ENCODE peak calls at places on chromosomes 4 and X, in nine cellular contexts. Y is tibial nerve; S is left lobe of liver; K is SK-MEL-5; O is cardiac muscle cell; H is NCI-H345; Z is nephron progenitor cell; I is NCI-H774; M is activated CD4-positive, alpha-beta T cell treated with anti-CD3 and anti-CD28 coated beads, Interleukin-2, amount 10 ng/mL, durations not matched to agents 7 days and 5 days. L is an unnamed sample.

GRCh38 chr4:153166971-153167501 is 37.2 kb upstream of the TRIM2 start:
- DNase-seq in H (no peak), O (no peak), I (no peak), Y (no peak), M (no peak), K (peak), S (no peak), Z (no peak), L (no peak)

GRCh38 chrX:130566028-130566683 is 164.4 kb downstream of the RBMX2 start:
- DNase-seq in H (peak), K (no peak), Y (no peak), M (no peak), O (no peak), S (no peak), Z (no peak), I (no peak), L (no peak)

GRCh38 chr4:69658133-69658532 is 5.1 kb upstream of the UGT2A1 start:
- DNase-seq in Z (no peak), H (no peak), Y (no peak), O (no peak), M (no peak), S (no peak), I (no peak), K (no peak), L (no peak)

GRCh38 chr4:140943486-140943885 is 187.3 kb upstream of the TBC1D9 start:
- DNase-seq in K (no peak), O (no peak), M (no peak), I (no peak), H (no peak), S (no peak), Z (no peak), Y (no peak), L (no peak)

GRCh38 chr4:132587626-132588025 is 561.5 kb upstream of the PCDH10 start:
- DNase-seq in O (no peak), K (no peak), Y (no peak), I (no peak), Z (no peak), M (no peak), S (no peak), H (no peak), L (no peak)

GRCh38 chr4:4941741-4942140 is 77.5 kb downstream of the CYTL1 start:
- DNase-seq in O (no peak), H (no peak), M (no peak), I (no peak), S (no peak), K (no peak), Y (no peak), Z (no peak), L (no peak)

GRCh38 chrX:40152173-40152705 is 54.5 kb upstream of the BCOR start:
- DNase-seq in H (peak), K (no peak), O (no peak), I (no peak), M (no peak), Z (peak), Y (no peak), S (peak), L (peak)

GRCh38 chrX:155632424-155633100 is 19.8 kb upstream of the TMLHE start:
- DNase-seq in M (peak), Y (no peak), K (peak), O (no peak), S (no peak), I (no peak), H (no peak), Z (no peak), L (no peak)

GRCh38 chrX:134735015-134735414 is 76.7 kb upstream of the PLAC1 start:
- DNase-seq in I (no peak), Y (no peak), O (no peak), M (no peak), Z (no peak), S (no peak), K (no peak), H (no peak), L (no peak)

GRCh38 chrX:19739683-19740082 is 147.7 kb downstream of the SH3KBP1 start:
- DNase-seq in S (no peak), M (peak), I (no peak), H (peak), Z (peak), Y (peak), O (peak), K (peak), L (peak)

GRCh38 chr4:176755624-176756023 is 37.1 kb downstream of the VEGFC start:
- DNase-seq in I (no peak), Y (no peak), O (no peak), Z (no peak), K (no peak), H (no peak), S (no peak), M (no peak), L (no peak)

GRCh38 chr4:4860381-4860802 is 927 bp downstream of the MSX1 start:
- DNase-seq in Z (no peak), S (no peak), Y (no peak), M (no peak), I (no peak), O (no peak), H (no peak), K (no peak), L (peak)

GRCh38 chrX:103330601-103331397 is 760 bp downstream of the TCEAL7 start:
- DNase-seq in O (peak), Z (peak), H (no peak), I (no peak), Y (no peak), S (no peak), K (no peak), M (no peak), L (peak)

GRCh38 chr4:121270384-121270783 is 106.3 kb upstream of the TNIP3 start:
- DNase-seq in Z (no peak), H (no peak), O (no peak), Y (no peak), K (no peak), I (no peak), S (no peak), M (no peak), L (no peak)

GRCh38 chr4:10983274-10983673 is 298.7 kb upstream of the CLNK start:
- DNase-seq in H (no peak), O (no peak), K (no peak), I (no peak), M (peak), Y (no peak), S (no peak), Z (no peak), L (no peak)

GRCh38 chr4:186069734-186070133 is 778 bp downstream of the TLR3 start:
- DNase-seq in I (no peak), S (no peak), Z (no peak), M (no peak), O (no peak), H (no peak), Y (no peak), K (no peak), L (no peak)

GRCh38 chrX:17242470-17242869 is 132.5 kb upstream of the NHS start:
- DNase-seq in M (peak), K (peak), S (no peak), O (peak), Z (peak), I (peak), Y (peak), H (peak), L (peak)

GRCh38 chr4:74897390-74897789 is 35.5 kb upstream of the PARM1 start:
- DNase-seq in M (no peak), O (no peak), K (peak), S (no peak), I (no peak), Z (no peak), H (no peak), Y (no peak), L (no peak)

GRCh38 chr4:2462218-2462991 is 6.5 kb upstream of the RNF4 start:
- DNase-seq in S (peak), H (peak), K (peak), I (no peak), Z (peak), M (peak), Y (peak), O (peak), L (peak)

GRCh38 chrX:43860646-43861370 is 21.4 kb downstream of the MAOB start:
- DNase-seq in M (no peak), Y (no peak), S (no peak), I (peak), H (peak), K (no peak), O (no peak), Z (no peak), L (no peak)

GRCh38 chr4:157895205-157895604 is 277.6 kb downstream of the GASK1B start:
- DNase-seq in H (no peak), Y (no peak), K (no peak), M (no peak), Z (no peak), O (no peak), I (no peak), S (no peak), L (no peak)

GRCh38 chr4:119394826-119395225 is 72.9 kb upstream of the FABP2 start:
- DNase-seq in I (no peak), M (no peak), O (no peak), S (no peak), Z (no peak), Y (no peak), H (no peak), K (no peak), L (no peak)

GRCh38 chr4:41212221-41213203 is 1.8 kb downstream of the APBB2 start:
- DNase-seq in H (peak), I (peak), K (peak), M (no peak), Y (no peak), Z (no peak), O (peak), S (peak), L (peak)

GRCh38 chrX:136065044-136065671 is 79.9 kb downstream of the SLC9A6 start:
- DNase-seq in I (no peak), H (no peak), Y (peak), Z (peak), S (peak), M (peak), K (no peak), O (peak), L (peak)

GRCh38 chr4:3267576-3268394 is 18.8 kb downstream of the MSANTD1 start:
- DNase-seq in Y (no peak), Z (no peak), S (no peak), O (no peak), H (no peak), M (no peak), K (no peak), I (no peak), L (no peak)

GRCh38 chr4:76206222-76206942 is 7.2 kb downstream of the SCARB2 start:
- DNase-seq in M (no peak), Y (no peak), I (no peak), Z (no peak), H (no peak), S (no peak), K (peak), O (no peak), L (peak)

GRCh38 chr4:32768664-32769389 is 2048.7 kb downstream of the PCDH7 start:
- DNase-seq in O (no peak), Z (no peak), Y (no peak), S (no peak), K (peak), M (no peak), H (no peak), I (no peak), L (no peak)

GRCh38 chrX:23373129-23373804 is 38.6 kb downstream of the PTCHD1 start:
- DNase-seq in Z (no peak), K (no peak), M (no peak), S (no peak), Y (no peak), O (no peak), H (no peak), I (no peak), L (no peak)

GRCh38 chr4:26238782-26239647 is 81.8 kb upstream of the RBPJ start:
- DNase-seq in M (no peak), O (no peak), Z (no peak), S (no peak), H (peak), I (peak), K (peak), Y (no peak), L (peak)

GRCh38 chr4:154743683-154744340 is at the start of gene LRAT:
- DNase-seq in K (peak), Y (no peak), S (peak), I (peak), Z (peak), M (peak), H (peak), O (peak), L (peak)

GRCh38 chrX:1609311-1609710 is 5.5 kb upstream of the ASMT start:
- DNase-seq in K (no peak), Y (no peak), Z (no peak), O (no peak), M (no peak), I (no peak), H (no peak), S (no peak), L (no peak)

GRCh38 chr4:48943387-48943786 is 36.8 kb upstream of the OCIAD2 start:
- DNase-seq in Y (no peak), Z (no peak), H (no peak), S (no peak), I (no peak), O (no peak), M (no peak), K (peak), L (no peak)